ENCODE peak calls at places on chromosomes 7 and 10, in six cellular contexts. P is RWPE1, Y is neural crest cell, C is MCF 10A, E is type B pancreatic cell, H is lower lobe of right lung. F is an unnamed sample.

GRCh38 chr7:92260248-92260781 is 14.5 kb downstream of the ANKIB1 start:
- DNase-seq in P (peak), C (peak), H (no peak), E (no peak), Y (no peak), F (no peak)

GRCh38 chr7:1569833-1570632 is at the start of gene PSMG3:
- DNase-seq in P (peak), E (peak), Y (peak), C (peak), H (peak), F (peak)

GRCh38 chr7:24931787-24932186 is 48.2 kb downstream of the OSBPL3 start:
- DNase-seq in C (no peak), H (no peak), E (no peak), Y (no peak), P (no peak), F (no peak)

GRCh38 chr7:148261523-148261922 is 329.0 kb upstream of the C7orf33 start:
- DNase-seq in C (no peak), E (no peak), Y (no peak), P (no peak), H (no peak), F (no peak)

GRCh38 chr7:39951156-39951942 is 1.3 kb downstream of the CDK13 start:
- DNase-seq in E (peak), Y (peak), C (peak), P (peak), H (peak), F (peak)

GRCh38 chr7:103989785-103990775 is 622 bp upstream of the RELN start:
- DNase-seq in C (no peak), H (no peak), Y (peak), P (no peak), E (no peak), F (peak)

GRCh38 chr7:136064098-136064497 is 86.9 kb upstream of the MTPN start:
- DNase-seq in H (no peak), C (no peak), Y (no peak), P (no peak), E (no peak), F (no peak)

GRCh38 chr10:30062090-30062489 is 2.7 kb upstream of the JCAD start:
- DNase-seq in P (no peak), Y (no peak), C (peak), H (no peak), E (no peak), F (peak)

GRCh38 chr7:138785587-138786437 is 12.0 kb upstream of the TMEM213 start:
- DNase-seq in P (no peak), E (no peak), C (peak), H (no peak), Y (no peak), F (peak)

GRCh38 chr10:71985542-71986250 is 21.5 kb downstream of the CHST3 start:
- DNase-seq in C (no peak), Y (no peak), H (peak), P (no peak), E (no peak), F (peak)

GRCh38 chr7:85019176-85019575 is 167.7 kb downstream of the SEMA3D start:
- DNase-seq in E (no peak), H (no peak), C (no peak), Y (no peak), P (no peak), F (no peak)

GRCh38 chr7:85019778-85020177 is 167.1 kb downstream of the SEMA3D start:
- DNase-seq in E (no peak), P (no peak), H (no peak), Y (no peak), C (no peak), F (no peak)

GRCh38 chr7:85022064-85022697 is 164.7 kb downstream of the SEMA3D start:
- DNase-seq in E (no peak), Y (no peak), H (no peak), C (no peak), P (no peak), F (no peak)

GRCh38 chr7:85023066-85023687 is 163.7 kb downstream of the SEMA3D start:
- DNase-seq in P (peak), Y (peak), H (no peak), E (no peak), C (peak), F (peak)

DNA sequence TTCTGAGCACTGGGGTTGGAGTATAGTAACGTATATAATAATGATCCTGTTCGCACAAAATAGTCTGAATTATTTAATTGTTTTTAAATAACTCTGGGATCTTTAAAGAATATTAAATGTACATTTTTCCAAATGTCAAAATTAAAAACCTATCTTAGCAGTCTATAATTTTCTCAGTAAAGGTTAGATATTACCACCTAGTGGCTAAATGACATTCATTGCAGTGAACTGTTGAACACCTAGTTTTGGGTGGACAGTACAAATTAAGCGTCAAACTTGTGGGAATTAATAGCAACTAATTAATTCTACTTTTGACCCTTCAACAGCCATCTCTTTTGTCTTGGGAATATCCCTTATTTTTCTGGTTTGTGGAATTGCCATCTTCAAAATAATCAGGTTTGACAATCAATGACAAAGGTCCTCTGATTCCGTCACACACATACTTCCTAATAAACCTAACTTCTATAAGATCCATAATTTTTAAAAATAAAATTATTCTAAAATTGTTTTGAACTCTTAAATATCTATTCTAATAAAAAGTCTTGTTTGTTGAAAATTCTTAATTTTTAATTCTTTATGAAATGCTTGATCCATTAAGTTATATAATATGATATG is 165.7 kb downstream of the SEMA3D start:
- DNase-seq in E (no peak), Y (no peak), C (peak), P (no peak), H (no peak), F (peak)
- TF ChIP-seq CTCF in E (peak), Y (peak), C (peak), P (peak), H (peak), F (peak)

GRCh38 chr7:141257597-141257996 is 183.7 kb downstream of the TMEM178B start:
- DNase-seq in H (no peak), Y (no peak), E (no peak), C (no peak), P (no peak), F (no peak)

GRCh38 chr7:141246426-141246825 is 172.6 kb downstream of the TMEM178B start:
- DNase-seq in E (no peak), H (no peak), C (no peak), P (no peak), Y (no peak), F (no peak)

GRCh38 chr7:141251180-141251579 is 177.3 kb downstream of the TMEM178B start:
- DNase-seq in Y (no peak), H (no peak), P (no peak), C (no peak), E (no peak), F (no peak)

GRCh38 chr7:141251957-141252356 is 178.1 kb downstream of the TMEM178B start:
- DNase-seq in E (no peak), Y (no peak), C (no peak), H (no peak), P (no peak), F (no peak)
- TF ChIP-seq CTCF in E (no peak), Y (no peak), C (no peak), H (no peak), P (no peak), F (no peak)

DNA sequence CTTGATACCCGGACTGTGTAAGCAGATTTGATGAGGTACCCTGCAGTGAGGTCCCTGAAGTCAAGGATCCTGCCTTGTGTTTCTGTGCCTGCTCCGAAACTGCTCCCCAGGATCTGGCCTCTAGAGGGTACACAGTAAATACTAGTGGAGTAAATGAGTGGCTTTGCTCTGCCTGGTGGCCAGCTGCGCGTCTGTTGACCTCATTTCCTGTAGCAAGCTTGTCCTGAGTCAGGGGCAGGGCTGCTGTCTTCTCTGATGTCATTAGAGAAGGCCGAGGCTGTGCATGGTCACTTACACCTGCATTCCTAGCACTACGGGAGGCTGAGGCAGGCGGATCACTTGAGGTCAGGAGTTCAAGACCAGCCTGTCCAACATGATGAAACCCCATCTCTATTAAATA is 191.8 kb downstream of the FANK1 start:
- DNase-seq in H (no peak), C (no peak), P (no peak), Y (no peak), E (no peak), F (peak)
- TF ChIP-seq CTCF in H (no peak), C (no peak), P (no peak), Y (no peak), E (no peak), F (peak)

GRCh38 chr10:73771722-73772279 is 10.0 kb upstream of the CHCHD1 start:
- DNase-seq in P (peak), C (no peak), Y (no peak), H (peak), E (no peak), F (peak)

GRCh38 chr10:73773152-73773879 is 8.5 kb upstream of the CHCHD1 start:
- DNase-seq in P (peak), E (no peak), Y (no peak), C (no peak), H (no peak), F (peak)

GRCh38 chr10:73772280-73773151 is 9.3 kb upstream of the CHCHD1 start:
- DNase-seq in H (peak), Y (peak), E (peak), C (peak), P (peak), F (peak)

GRCh38 chr10:73769396-73769795 is 12.5 kb upstream of the CHCHD1 start:
- DNase-seq in H (no peak), Y (no peak), E (no peak), C (no peak), P (no peak), F (no peak)

GRCh38 chr10:73768881-73769280 is 13.0 kb upstream of the CHCHD1 start:
- DNase-seq in P (no peak), Y (no peak), H (no peak), E (no peak), C (no peak), F (no peak)
- TF ChIP-seq CTCF in P (no peak), Y (no peak), H (no peak), E (no peak), C (no peak), F (no peak)

GRCh38 chr10:11823122-11823988 is at the start of gene PROSER2:
- DNase-seq in E (no peak), C (peak), P (peak), Y (peak), H (peak), F (peak)
- TF ChIP-seq CTCF in E (no peak), C (no peak), P (no peak), Y (peak), H (no peak), F (no peak)

GRCh38 chr10:46325021-46325420 is 38.2 kb downstream of the ANTXRL start:
- DNase-seq in H (no peak), P (peak), E (no peak), C (peak), Y (no peak), F (peak)
- TF ChIP-seq CTCF in H (no peak), P (no peak), E (peak), C (peak), Y (peak), F (peak)

GRCh38 chr7:77331938-77332695 is 84.0 kb downstream of the GSAP start:
- DNase-seq in Y (peak), P (peak), H (peak), C (peak), E (no peak), F (peak)
- TF ChIP-seq CTCF in Y (peak), P (peak), H (peak), C (peak), E (peak), F (peak)